ENCODE peak calls at places on chromosomes 6 and 20, in ten cellular contexts. D is CD8-positive, alpha-beta memory T cell; B is hepatic stellate cell; W is left kidney; H is effector CD8-positive, alpha-beta T cell; Z is EH; S is Jurkat, Clone E6-1; O is DMS79; E is T-cell; V is psoas muscle. Q is an unnamed sample.

GRCh38 chr6:29763491-29764289 is 40.5 kb downstream of the HLA-F start:
- DNase-seq in S (no peak), H (no peak), W (no peak), E (no peak), V (no peak), B (no peak), O (no peak), D (no peak), Z (peak; percentile 80), Q (no peak)

GRCh38 chr6:79441222-79441621 is 96.0 kb downstream of the LCA5 start:
- DNase-seq in H (no peak), S (no peak), W (no peak), Z (no peak), O (no peak), V (no peak), B (no peak), E (no peak), D (no peak), Q (no peak)

GRCh38 chr6:75449625-75450206 is 43.9 kb downstream of the FILIP1 start:
- DNase-seq in B (peak; percentile 45), S (no peak), E (no peak), W (no peak), D (no peak), V (no peak), H (no peak), Z (peak; percentile 83), O (no peak), Q (no peak)

GRCh38 chr6:1641391-1641790 is 31.7 kb downstream of the FOXC1 start:
- DNase-seq in B (no peak), O (no peak), H (no peak), Z (no peak), S (no peak), W (peak; percentile 51), V (no peak), D (no peak), E (no peak), Q (no peak)

GRCh38 chr20:49319204-49319809 is 41.5 kb upstream of the ZNFX1 start:
- DNase-seq in D (no peak), S (no peak), E (no peak), V (no peak), W (peak; percentile 16), H (no peak), B (no peak), Z (no peak), O (no peak), Q (no peak)

GRCh38 chr6:14499804-14500203 is 382.2 kb downstream of the CD83 start:
- DNase-seq in O (no peak), B (peak; percentile 41), S (no peak), W (peak; percentile 51), H (no peak), V (no peak), D (no peak), E (no peak), Z (peak; percentile 93), Q (no peak)

GRCh38 chr6:41668968-41669367 is 30.7 kb downstream of the MDFI start:
- DNase-seq in S (no peak), B (no peak), Z (no peak), V (no peak), O (no peak), H (no peak), D (no peak), W (no peak), E (no peak), Q (no peak)

GRCh38 chr6:108989700-108990099 is 104.9 kb downstream of the SESN1 start:
- DNase-seq in W (peak; percentile 39), D (no peak), B (no peak), E (no peak), S (no peak), O (no peak), H (no peak), Z (no peak), V (no peak), Q (no peak)

GRCh38 chr6:20319520-20320357 is 81.9 kb upstream of the E2F3 start:
- DNase-seq in B (no peak), E (peak; percentile 88), S (no peak), V (peak; percentile 58), D (peak; percentile 90), W (no peak), H (peak; percentile 55), O (no peak), Z (no peak), Q (no peak)

GRCh38 chr20:887137-887536 is 29.0 kb downstream of the ANGPT4 start:
- DNase-seq in D (peak; percentile 4), H (no peak), E (no peak), B (no peak), W (no peak), Z (no peak), S (no peak), O (no peak), V (no peak), Q (no peak)

GRCh38 chr6:147712841-147713240 is 204.4 kb downstream of the SAMD5 start:
- DNase-seq in V (no peak), Z (peak; percentile 29), D (no peak), E (no peak), B (no peak), H (no peak), S (no peak), O (no peak), W (no peak), Q (no peak)

GRCh38 chr20:52746190-52746589 is 226.0 kb upstream of the TSHZ2 start:
- DNase-seq in O (no peak), E (no peak), D (no peak), W (no peak), S (no peak), Z (no peak), H (no peak), B (no peak), V (no peak), Q (peak; percentile 13)

GRCh38 chr6:40308533-40309306 is 278.4 kb downstream of the LRFN2 start:
- DNase-seq in W (peak; percentile 92), E (peak; percentile 16), O (peak; percentile 30), H (peak; percentile 14), S (peak; percentile 50), Z (peak; percentile 46), V (no peak), D (no peak), B (peak; percentile 62), Q (peak; percentile 46)

GRCh38 chr6:34305982-34306702 is 57.3 kb upstream of the SMIM29 start:
- DNase-seq in Z (peak; percentile 24), W (peak; percentile 60), H (no peak), V (no peak), E (no peak), O (no peak), S (no peak), B (no peak), D (no peak), Q (no peak)

GRCh38 chr20:36153754-36154695 is 515 bp upstream of the EPB41L1 start:
- DNase-seq in S (no peak), B (peak; percentile 82), H (peak; percentile 8), Z (peak; percentile 83), W (peak; percentile 94), V (peak; percentile 86), D (no peak), O (peak; percentile 36), E (peak; percentile 31), Q (peak; percentile 81)

GRCh38 chr20:63453029-63453523 is 19.4 kb downstream of the KCNQ2 start:
- DNase-seq in O (no peak), E (no peak), D (no peak), S (no peak), Z (no peak), B (peak; percentile 48), V (no peak), W (peak; percentile 30), H (no peak), Q (no peak)

GRCh38 chr6:62775427-62776022 is 435.7 kb upstream of the FKBP1C start:
- DNase-seq in Z (no peak), W (peak; percentile 7), B (no peak), E (no peak), D (no peak), H (no peak), S (peak; percentile 15), V (no peak), O (no peak), Q (no peak)

GRCh38 chr20:46520976-46521579 is 7.7 kb upstream of the ZNF334 start:
- DNase-seq in V (no peak), Z (peak; percentile 57), B (peak; percentile 40), D (peak; percentile 64), H (no peak), E (peak; percentile 20), O (no peak), W (peak; percentile 73), S (peak; percentile 51), Q (no peak)

GRCh38 chr20:40816039-40816352 is 127.0 kb upstream of the MAFB start:
- DNase-seq in V (no peak), Z (no peak), O (no peak), D (no peak), S (no peak), E (no peak), H (no peak), W (no peak), B (no peak), Q (no peak)

GRCh38 chr6:11848852-11849731 is 70.5 kb upstream of the ADTRP start:
- DNase-seq in O (no peak), H (no peak), W (no peak), Z (peak; percentile 72), D (no peak), S (no peak), E (no peak), V (no peak), B (no peak), Q (no peak)

GRCh38 chr6:108592371-108593337 is 31.9 kb downstream of the FOXO3 start:
- DNase-seq in V (peak; percentile 84), O (no peak), W (peak; percentile 94), B (no peak), Z (peak; percentile 90), H (peak; percentile 17), E (peak; percentile 48), S (peak; percentile 96), D (peak; percentile 81), Q (peak; percentile 40)

GRCh38 chr6:30748851-30749540 is 4.6 kb upstream of the IER3 start:
- DNase-seq in S (no peak), H (no peak), B (no peak), Z (peak; percentile 87), O (no peak), D (no peak), V (no peak), W (peak; percentile 76), E (no peak), Q (no peak)

GRCh38 chr6:157659536-157660271 is 163.3 kb upstream of the SNX9 start:
- DNase-seq in B (no peak), V (no peak), H (no peak), Z (no peak), O (no peak), E (no peak), W (no peak), D (no peak), S (no peak), Q (no peak)

GRCh38 chr6:170040906-170041305 is 250.0 kb downstream of the DLL1 start:
- DNase-seq in D (no peak), H (no peak), W (no peak), V (no peak), O (no peak), B (no peak), E (no peak), Z (no peak), S (no peak), Q (no peak)

GRCh38 chr6:44561832-44562496 is 174.5 kb downstream of the CDC5L start:
- DNase-seq in S (no peak), Z (no peak), E (no peak), D (no peak), V (no peak), H (no peak), O (no peak), B (no peak), W (peak; percentile 59), Q (peak; percentile 24)

GRCh38 chr20:64077876-64078551 is 1.3 kb downstream of the RGS19 start:
- DNase-seq in B (no peak), H (peak; percentile 42), W (no peak), D (peak; percentile 76), Z (no peak), O (peak; percentile 65), S (peak; percentile 61), V (no peak), E (peak; percentile 75), Q (no peak)

GRCh38 chr6:166173292-166173951 is 5.8 kb upstream of the TBXT start:
- DNase-seq in Z (no peak), H (no peak), B (no peak), D (no peak), V (no peak), S (peak; percentile 28), W (peak; percentile 67), E (no peak), O (peak; percentile 39), Q (no peak)

GRCh38 chr6:86856937-86857563 is 80.3 kb upstream of the HTR1E start:
- DNase-seq in O (no peak), E (no peak), H (no peak), S (peak; percentile 47), V (no peak), B (peak; percentile 0), D (no peak), Z (peak; percentile 27), W (peak; percentile 65), Q (no peak)